ENCODE peak calls at places on chromosomes 11 and 22, in four cellular contexts. Z, M, V and J are unnamed samples.

GRCh38 chr22:37248251-37248650 is 4.2 kb upstream of the RAC2 start:
- DNase-seq in Z (no peak), M (no peak), V (no peak), J (no peak)

GRCh38 chr22:49047461-49047860 is 780.2 kb downstream of the BRD1 start:
- DNase-seq in Z (no peak), M (no peak), V (no peak), J (no peak)

GRCh38 chr11:72758690-72759389 is 6.6 kb upstream of the ARAP1 start:
- DNase-seq in Z (peak; percentile 95), M (no peak), V (peak; percentile 46), J (no peak)

GRCh38 chr22:31104869-31105268 is 2.5 kb downstream of the SELENOM start:
- DNase-seq in Z (no peak), M (no peak), V (no peak), J (peak; percentile 89)

GRCh38 chr11:36433896-36434295 is 76.2 kb downstream of the TRAF6 start:
- DNase-seq in Z (no peak), M (no peak), V (no peak), J (no peak)

GRCh38 chr22:48253573-48253972 is 1491.1 kb downstream of the TBC1D22A start:
- DNase-seq in Z (no peak), M (no peak), V (no peak), J (no peak)

GRCh38 chr22:21940521-21940920 is 12.1 kb downstream of the PPM1F start:
- DNase-seq in Z (no peak), M (no peak), V (no peak), J (no peak)

GRCh38 chr11:69442807-69443137 is 38.7 kb upstream of the LINC01488 start:
- DNase-seq in Z (peak; percentile 77), M (no peak), V (peak; percentile 75), J (no peak)

GRCh38 chr11:26493616-26494015 is 78.4 kb downstream of the MUC15 start:
- DNase-seq in Z (no peak), M (no peak), V (no peak), J (no peak)

GRCh38 chr11:62336949-62337681 is at the start of gene ASRGL1:
- DNase-seq in Z (peak; percentile 90), M (peak; percentile 21), V (peak; percentile 91), J (peak; percentile 93)

GRCh38 chr11:1869427-1870325 is 16.8 kb downstream of the LSP1 start:
- DNase-seq in Z (peak; percentile 43), M (no peak), V (no peak), J (peak; percentile 26)

GRCh38 chr11:45899448-45900174 is 7.5 kb downstream of the FREY1 start:
- DNase-seq in Z (peak; percentile 93), M (no peak), V (peak; percentile 97), J (peak; percentile 94)

GRCh38 chr11:12941671-12942070 is 67.4 kb upstream of the RASSF10 start:
- DNase-seq in Z (no peak), M (no peak), V (no peak), J (no peak)

DNA sequence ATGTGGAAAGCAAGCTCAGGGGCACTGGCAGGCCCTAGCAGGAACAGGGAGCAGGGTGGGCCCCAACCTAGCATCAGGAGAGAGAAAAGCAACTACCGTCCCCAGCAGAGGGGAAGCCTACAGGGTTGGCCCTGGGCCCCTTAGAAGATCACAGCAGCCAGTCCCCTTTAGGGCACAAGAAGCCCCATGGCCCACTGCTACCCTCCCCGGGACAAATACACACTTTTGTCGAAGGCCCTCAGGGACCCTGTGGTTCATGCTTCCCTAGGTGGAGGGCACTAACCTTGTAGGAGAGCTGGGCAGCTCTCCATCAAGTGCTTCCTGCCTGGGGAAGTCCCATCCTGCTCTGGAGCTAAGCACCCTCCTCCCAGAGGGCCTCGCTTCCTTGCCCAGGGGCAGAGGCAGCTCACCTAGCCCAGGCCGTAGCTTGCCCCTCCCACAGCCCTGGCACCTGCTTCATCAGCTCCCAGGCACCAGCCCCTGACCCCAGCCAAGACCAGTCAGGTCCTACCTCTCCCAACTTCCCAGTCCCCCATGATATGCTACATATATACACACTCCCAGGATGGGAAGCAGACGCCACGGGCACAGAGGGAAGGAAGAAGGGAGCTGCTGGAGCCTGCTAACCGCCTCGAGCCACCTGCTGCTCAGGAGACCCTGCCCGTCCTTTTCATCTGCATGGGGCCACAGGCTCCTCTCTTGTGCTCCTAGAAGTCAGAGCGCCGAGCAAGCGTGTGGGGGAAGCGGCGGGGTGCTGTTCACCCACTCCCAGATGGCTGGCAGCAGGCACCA is 20.1 kb downstream of the SUN2 start:
- DNase-seq in Z (no peak), M (no peak), V (no peak), J (no peak)
- TF ChIP-seq USF1 in Z (no peak), M (no peak), V (no peak), J (no peak)

GRCh38 chr22:35769974-35770373 is 52.3 kb downstream of the APOL5 start:
- DNase-seq in Z (no peak), M (no peak), V (no peak), J (no peak)

GRCh38 chr22:35761037-35761436 is 43.4 kb downstream of the APOL5 start:
- DNase-seq in Z (no peak), M (no peak), V (peak; percentile 49), J (no peak)

DNA sequence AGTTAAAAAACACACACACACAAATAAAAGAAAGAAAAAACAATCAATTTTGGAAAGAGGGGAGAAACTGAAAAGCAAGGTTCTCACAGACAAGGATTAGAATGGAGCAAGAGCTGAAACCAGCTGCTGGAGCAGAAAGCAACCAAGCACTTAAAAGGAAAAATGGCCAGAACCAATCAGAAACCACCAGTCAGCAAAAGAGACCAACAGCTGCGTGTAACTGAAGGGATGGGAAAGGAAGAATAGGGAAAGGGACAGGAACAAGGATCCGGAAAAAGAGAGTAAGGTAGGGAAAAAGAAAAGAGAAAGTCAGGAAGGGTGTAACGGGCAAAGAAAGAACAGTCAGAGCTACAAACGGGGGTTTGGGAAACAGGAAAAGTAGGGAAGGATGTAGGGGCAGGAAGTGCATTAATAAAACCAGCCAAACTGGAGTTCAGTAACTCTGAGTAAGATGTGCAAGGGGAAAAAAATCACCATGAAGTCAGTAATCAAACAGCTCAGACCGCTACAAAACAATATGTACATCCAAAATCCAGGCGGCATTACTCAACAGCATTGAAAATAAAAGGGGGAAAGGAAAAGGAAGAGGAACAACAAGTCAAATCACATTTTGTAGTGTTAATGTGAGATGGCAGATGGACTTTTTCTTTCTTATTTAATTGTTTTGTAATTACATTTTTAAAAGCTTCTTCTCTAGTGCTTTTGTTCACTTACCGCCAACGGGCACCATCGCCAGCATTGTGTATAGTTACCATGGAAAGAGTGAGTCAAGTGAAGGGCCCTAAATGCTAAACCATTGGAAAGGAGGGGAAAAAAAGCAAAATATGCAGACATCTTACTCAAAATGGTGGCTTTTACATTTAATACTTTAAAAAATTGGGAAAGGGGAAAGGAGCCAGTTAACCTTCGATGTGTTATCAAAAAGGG is 49.2 kb downstream of the APOL5 start:
- DNase-seq in Z (no peak), M (no peak), V (no peak), J (no peak)
- TF ChIP-seq MAX in Z (no peak), M (no peak), V (no peak), J (no peak)

GRCh38 chr11:130129922-130130321 is 29.7 kb upstream of the ST14 start:
- DNase-seq in Z (no peak), M (no peak), V (no peak), J (no peak)

GRCh38 chr11:130125638-130126037 is 33.9 kb upstream of the ST14 start:
- DNase-seq in Z (no peak), M (no peak), V (no peak), J (no peak)

GRCh38 chr11:130128626-130129025 is 31.0 kb upstream of the ST14 start:
- DNase-seq in Z (no peak), M (no peak), V (no peak), J (no peak)

GRCh38 chr11:130124096-130124495 is 35.5 kb upstream of the ST14 start:
- DNase-seq in Z (no peak), M (no peak), V (no peak), J (no peak)

DNA sequence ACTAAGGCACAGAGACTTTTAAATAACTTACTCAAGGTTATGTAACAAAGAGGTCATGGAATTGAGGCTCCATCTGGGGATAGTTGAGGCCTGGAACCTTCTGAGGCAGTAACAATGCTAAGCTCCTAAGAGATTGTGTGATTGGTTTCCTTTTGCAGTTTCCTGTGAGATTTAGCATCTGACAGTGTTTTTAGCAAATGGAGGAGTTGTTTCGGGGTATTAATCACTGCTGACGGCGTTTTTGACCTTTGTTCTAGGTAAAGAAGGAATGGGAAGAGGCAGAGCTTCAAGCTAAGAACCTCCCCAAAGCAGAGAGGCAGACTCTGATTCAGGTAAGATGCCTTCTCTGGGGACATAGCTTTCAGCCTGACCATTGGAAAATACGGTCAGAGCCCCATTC is 32.1 kb upstream of the ST14 start:
- DNase-seq in Z (no peak), M (no peak), V (no peak), J (no peak)
- TF ChIP-seq USF1 in Z (no peak), M (no peak), V (no peak), J (no peak)

GRCh38 chr11:95939091-95939490 is 15.2 kb upstream of the MTMR2 start:
- DNase-seq in Z (no peak), M (no peak), V (no peak), J (no peak)
- TF ChIP-seq MAX in Z (no peak), M (no peak), V (no peak), J (no peak)